ENCODE peak calls at places on chromosome 9, in six cellular contexts. M is posterior cingulate gyrus, R is GM03348, C is Caki2, S is ecto neural progenitor cell, N is mucosa of gallbladder. X is an unnamed sample.
A peak's percentile ranks its signal among the peaks of the same experiment; 100 is the strongest.

GRCh38 chr9:91580136-91580535 is 156.5 kb upstream of the NFIL3 start:
- DNase-seq in M (no peak), R (peak; percentile 76), S (no peak), C (no peak), N (no peak), X (peak; percentile 69)

GRCh38 chr9:69155341-69156030 is 18.6 kb upstream of the TJP2 start:
- DNase-seq in R (no peak), C (no peak), M (no peak), N (no peak), S (peak; percentile 53), X (no peak)

GRCh38 chr9:92310562-92310961 is 14.6 kb downstream of the NOL8 start:
- DNase-seq in C (no peak), S (no peak), N (no peak), M (no peak), R (no peak), X (no peak)

GRCh38 chr9:88037285-88037845 is 63.0 kb upstream of the CDK20 start:
- DNase-seq in M (no peak), N (no peak), S (no peak), C (no peak), R (no peak), X (no peak)

GRCh38 chr9:75826292-75826691 is 64.2 kb upstream of the PCSK5 start:
- DNase-seq in S (no peak), N (no peak), C (peak; percentile 83), M (no peak), R (no peak), X (no peak)

GRCh38 chr9:132798817-132799790 is 79.0 kb downstream of the AK8 start:
- DNase-seq in N (peak; percentile 61), S (peak; percentile 40), M (no peak), C (no peak), R (no peak), X (no peak)

GRCh38 chr9:69554945-69555344 is 117.2 kb downstream of the APBA1 start:
- DNase-seq in M (no peak), N (no peak), S (no peak), R (peak; percentile 33), C (peak; percentile 95), X (peak; percentile 26)

GRCh38 chr9:101414839-101415238 is 16.2 kb downstream of the ZNF189 start:
- DNase-seq in S (no peak), M (no peak), C (no peak), R (no peak), N (no peak), X (no peak)

GRCh38 chr9:133647148-133647547 is 11.0 kb downstream of the DBH start:
- DNase-seq in C (no peak), R (no peak), N (no peak), S (no peak), M (no peak), X (no peak)

GRCh38 chr9:38254756-38255155 is 137.7 kb upstream of the ALDH1B1 start:
- DNase-seq in S (no peak), N (no peak), C (no peak), M (no peak), R (no peak), X (no peak)

GRCh38 chr9:89359636-89360315 is 41.5 kb downstream of the SECISBP2 start:
- DNase-seq in S (no peak), N (no peak), M (no peak), C (no peak), R (no peak), X (peak; percentile 33)

GRCh38 chr9:93815135-93815534 is 140.0 kb downstream of the BARX1 start:
- DNase-seq in C (no peak), R (peak; percentile 3), M (no peak), S (peak; percentile 34), N (no peak), X (no peak)

GRCh38 chr9:14262836-14263235 is 51.1 kb downstream of the NFIB start:
- DNase-seq in R (no peak), M (no peak), S (no peak), N (no peak), C (no peak), X (no peak)

GRCh38 chr9:87497604-87498045 is at the start of gene DAPK1:
- DNase-seq in N (peak; percentile 70), S (no peak), R (peak; percentile 41), M (peak; percentile 69), C (peak; percentile 76), X (peak; percentile 52)

GRCh38 chr9:105198763-105199339 is 45.6 kb upstream of the SLC44A1 start:
- DNase-seq in S (no peak), C (no peak), M (no peak), N (no peak), R (no peak), X (no peak)

GRCh38 chr9:127806871-127807270 is 4.2 kb downstream of the FPGS start:
- DNase-seq in R (no peak), N (no peak), C (no peak), M (no peak), S (no peak), X (no peak)

GRCh38 chr9:25453876-25454275 is 224.4 kb downstream of the TUSC1 start:
- DNase-seq in C (no peak), S (no peak), R (no peak), M (no peak), N (no peak), X (no peak)

GRCh38 chr9:97518909-97519307 is 17.4 kb downstream of the TMOD1 start:
- DNase-seq in R (peak; percentile 66), M (no peak), N (peak; percentile 24), C (peak; percentile 77), S (no peak), X (peak; percentile 85)

GRCh38 chr9:123957168-123957721 is 27.3 kb upstream of the DENND1A start:
- DNase-seq in C (no peak), N (no peak), R (no peak), S (no peak), M (no peak), X (no peak)

GRCh38 chr9:99411068-99411467 is 189.0 kb downstream of the SEC61B start:
- DNase-seq in S (no peak), C (no peak), N (no peak), M (no peak), R (no peak), X (peak; percentile 26)

GRCh38 chr9:37967272-37967581 is 63.3 kb upstream of the SLC25A51 start:
- DNase-seq in M (no peak), N (no peak), S (no peak), C (no peak), R (no peak), X (no peak)

GRCh38 chr9:22129134-22129533 is 120.0 kb upstream of the CDKN2B start:
- DNase-seq in C (no peak), R (peak; percentile 70), S (no peak), N (no peak), M (no peak), X (peak; percentile 24)

GRCh38 chr9:127142291-127142690 is 19.9 kb upstream of the ANGPTL2 start:
- DNase-seq in M (no peak), S (no peak), C (no peak), R (no peak), N (no peak), X (no peak)

GRCh38 chr9:127803507-127804352 is 1.0 kb downstream of the FPGS start:
- DNase-seq in S (no peak), C (peak; percentile 25), M (no peak), R (peak; percentile 67), N (peak; percentile 51), X (peak; percentile 63)

GRCh38 chr9:92564982-92565381 is 29.2 kb upstream of the ECM2 start:
- DNase-seq in M (no peak), S (no peak), R (peak; percentile 51), N (no peak), C (no peak), X (peak; percentile 18)

GRCh38 chr9:113775714-113776113 is 100.4 kb upstream of the ZNF618 start:
- DNase-seq in S (peak; percentile 1), R (no peak), M (no peak), C (no peak), N (no peak), X (no peak)

GRCh38 chr9:79639354-79639753 is 67.6 kb downstream of the TLE4 start:
- DNase-seq in R (no peak), M (no peak), S (no peak), C (no peak), N (no peak), X (no peak)

GRCh38 chr9:69877852-69878507 is 57.4 kb downstream of the CFAP95 start:
- DNase-seq in S (no peak), N (no peak), C (peak; percentile 30), R (peak; percentile 70), M (no peak), X (peak; percentile 68)

GRCh38 chr9:126661122-126661520 is 47.4 kb downstream of the LMX1B start:
- DNase-seq in N (no peak), M (no peak), R (no peak), C (no peak), S (no peak), X (no peak)

GRCh38 chr9:110545705-110546104 is 33.8 kb downstream of the SVEP1 start:
- DNase-seq in M (peak; percentile 15), C (peak; percentile 51), S (no peak), N (no peak), R (no peak), X (peak; percentile 44)

GRCh38 chr9:14428781-14429230 is 114.9 kb upstream of the NFIB start:
- DNase-seq in M (peak; percentile 84), C (peak; percentile 42), R (peak; percentile 72), S (peak; percentile 82), N (peak; percentile 59), X (peak; percentile 60)

GRCh38 chr9:93464395-93464794 is 11.0 kb upstream of the FAM120AOS start:
- DNase-seq in R (no peak), N (no peak), M (no peak), S (no peak), C (no peak), X (no peak)

X was measured in AG08395.